ENCODE peak calls at places on chromosome 14, in six cellular contexts. M, X, N, B, H and Q are unnamed samples.

GRCh38 chr14:61233436-61233956 is 47.6 kb downstream of the TMEM30B start:
- DNase-seq in M (no peak), X (no peak), N (no peak), B (no peak), H (no peak), Q (no peak)

GRCh38 chr14:91693342-91693741 is 38.5 kb downstream of the CATSPERB start:
- DNase-seq in M (no peak), X (no peak), N (peak), B (no peak), H (peak), Q (no peak)

GRCh38 chr14:51806624-51807023 is 53.8 kb upstream of the GNG2 start:
- DNase-seq in M (no peak), X (no peak), N (no peak), B (no peak), H (no peak), Q (no peak)

GRCh38 chr14:103483600-103483999 is 39.0 kb downstream of the CKB start:
- DNase-seq in M (no peak), X (no peak), N (peak), B (no peak), H (peak), Q (no peak)

GRCh38 chr14:60946773-60947172 is 34.1 kb downstream of the TRMT5 start:
- DNase-seq in M (no peak), X (no peak), N (no peak), B (no peak), H (no peak), Q (no peak)

GRCh38 chr14:65832431-65833253 is 420.1 kb downstream of the FUT8 start:
- DNase-seq in M (no peak), X (no peak), N (no peak), B (peak), H (no peak), Q (no peak)

GRCh38 chr14:90509403-90509802 is 112.6 kb downstream of the CALM1 start:
- DNase-seq in M (no peak), X (no peak), N (no peak), B (no peak), H (no peak), Q (no peak)

GRCh38 chr14:51185180-51185579 is 54.9 kb upstream of the TMX1 start:
- DNase-seq in M (no peak), X (no peak), N (no peak), B (no peak), H (no peak), Q (no peak)

GRCh38 chr14:100580316-100581227 is 6.6 kb downstream of the BEGAIN start:
- DNase-seq in M (no peak), X (no peak), N (no peak), B (no peak), H (no peak), Q (no peak)

GRCh38 chr14:78617735-78618134 is 447.6 kb downstream of the NRXN3 start:
- DNase-seq in M (no peak), X (no peak), N (no peak), B (no peak), H (no peak), Q (no peak)

GRCh38 chr14:63852271-63852816 is 460 bp upstream of the SYNE2 start:
- DNase-seq in M (no peak), X (no peak), N (peak), B (no peak), H (no peak), Q (no peak)

GRCh38 chr14:32430326-32430725 is 101.2 kb downstream of the AKAP6 start:
- DNase-seq in M (no peak), X (no peak), N (peak), B (no peak), H (no peak), Q (no peak)

GRCh38 chr14:90235179-90235976 is 21.0 kb upstream of the PSMC1 start:
- DNase-seq in M (no peak), X (peak), N (peak), B (peak), H (no peak), Q (peak)

GRCh38 chr14:94936411-94936892 is 166.5 kb upstream of the GSC start:
- DNase-seq in M (no peak), X (peak), N (no peak), B (peak), H (peak), Q (no peak)

GRCh38 chr14:95163666-95164065 is 6.3 kb upstream of the DICER1 start:
- DNase-seq in M (no peak), X (no peak), N (no peak), B (no peak), H (no peak), Q (no peak)

GRCh38 chr14:89015016-89015415 is 190.6 kb downstream of the TTC8 start:
- DNase-seq in M (no peak), X (no peak), N (no peak), B (no peak), H (no peak), Q (no peak)

GRCh38 chr14:31582286-31582691 is 21.1 kb downstream of the NUBPL start:
- DNase-seq in M (no peak), X (no peak), N (no peak), B (peak), H (no peak), Q (no peak)

GRCh38 chr14:63682727-63683593 is 41.3 kb upstream of the WDR89 start:
- DNase-seq in M (no peak), X (no peak), N (no peak), B (no peak), H (no peak), Q (no peak)

GRCh38 chr14:103281496-103282231 is 52.4 kb upstream of the EIF5 start:
- DNase-seq in M (no peak), X (peak), N (peak), B (no peak), H (peak), Q (no peak)

GRCh38 chr14:99274346-99275221 is 2.6 kb upstream of the BCL11B start:
- DNase-seq in M (no peak), X (peak), N (peak), B (peak), H (peak), Q (no peak)

GRCh38 chr14:72024043-72024407 is 91.8 kb downstream of the RGS6 start:
- DNase-seq in M (peak), X (no peak), N (peak), B (peak), H (no peak), Q (peak)

GRCh38 chr14:94655169-94655710 is 43.0 kb downstream of the SERPINA3 start:
- DNase-seq in M (no peak), X (no peak), N (no peak), B (no peak), H (peak), Q (no peak)

GRCh38 chr14:54593860-54594259 is 26.9 kb downstream of the SAMD4A start:
- DNase-seq in M (no peak), X (no peak), N (peak), B (no peak), H (no peak), Q (no peak)

GRCh38 chr14:95156153-95156764 is 1.1 kb downstream of the DICER1 start:
- DNase-seq in M (no peak), X (no peak), N (peak), B (no peak), H (no peak), Q (no peak)

GRCh38 chr14:104795468-104795780 is at the start of gene AKT1:
- DNase-seq in M (no peak), X (no peak), N (no peak), B (no peak), H (no peak), Q (no peak)

GRCh38 chr14:104793703-104793959 is 1.9 kb downstream of the AKT1 start:
- DNase-seq in M (no peak), X (no peak), N (no peak), B (no peak), H (no peak), Q (no peak)

GRCh38 chr14:104792945-104793702 is 2.4 kb downstream of the AKT1 start:
- DNase-seq in M (no peak), X (no peak), N (no peak), B (no peak), H (no peak), Q (no peak)

GRCh38 chr14:104794641-104795467 is 694 bp downstream of the AKT1 start:
- DNase-seq in M (no peak), X (no peak), N (peak), B (no peak), H (no peak), Q (no peak)

DNA sequence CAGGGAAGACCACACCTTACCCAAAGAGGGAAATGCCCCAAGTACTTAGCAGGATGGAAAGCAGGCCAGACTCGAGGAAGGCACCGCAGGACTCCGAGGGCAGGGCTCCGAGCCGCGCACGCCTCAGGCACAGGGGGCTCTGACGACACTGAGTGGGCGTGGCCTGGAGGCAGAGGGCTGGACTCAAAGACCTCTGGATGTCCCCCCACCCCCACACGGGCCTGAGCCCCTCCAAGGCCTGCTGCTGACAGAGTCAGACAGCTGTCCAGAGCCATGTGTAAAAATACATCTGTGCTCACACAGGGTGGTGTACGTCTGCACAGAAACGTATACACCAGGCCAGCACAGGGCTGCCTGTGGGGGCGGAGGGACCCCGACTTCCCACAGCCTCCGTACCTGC is 1.4 kb downstream of the AKT1 start:
- DNase-seq in M (no peak), X (no peak), N (peak), B (no peak), H (no peak), Q (no peak)
- H3K4me3 ChIP-seq in M (peak), X (peak), N (peak), B (peak), H (peak), Q (peak)

DNA sequence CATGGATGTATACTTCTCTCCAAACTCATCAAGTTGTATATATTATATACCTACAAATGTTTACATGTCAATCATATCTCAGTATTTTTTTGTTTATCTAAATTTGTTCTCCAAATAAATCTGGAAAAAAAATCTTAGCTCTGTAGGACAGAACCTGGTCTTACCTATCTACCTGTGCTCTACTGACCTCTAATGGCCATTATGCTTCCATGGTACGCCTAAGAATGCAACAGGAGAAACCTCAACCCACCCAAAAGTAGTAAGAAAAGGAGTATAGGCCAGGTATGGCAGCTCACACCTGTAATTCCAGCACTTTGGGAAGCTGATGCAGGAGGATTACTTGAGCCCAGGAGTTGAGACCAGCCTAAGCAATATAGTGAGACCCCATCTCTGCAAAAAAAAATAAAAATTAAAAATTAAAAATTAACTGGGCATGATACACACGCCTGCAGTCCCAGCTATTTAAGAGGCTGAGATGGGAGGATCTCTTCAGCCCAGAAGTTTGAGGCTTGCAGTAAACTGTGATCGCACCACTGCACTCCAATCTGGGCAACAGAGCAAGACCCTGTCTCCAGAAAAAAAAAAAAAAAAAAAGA is 8.7 kb downstream of the OR11H4 start:
- DNase-seq in M (no peak), X (no peak), N (peak), B (no peak), H (no peak), Q (no peak)
- TF ChIP-seq CTCF in M (peak), X (no peak), N (peak), B (no peak), H (no peak), Q (peak)

GRCh38 chr14:35149239-35149638 is 26.9 kb downstream of the PRORP start:
- DNase-seq in M (no peak), X (no peak), N (no peak), B (no peak), H (no peak), Q (no peak)
- H3K4me3 ChIP-seq in M (no peak), X (no peak), N (no peak), B (no peak), H (no peak), Q (no peak)

GRCh38 chr14:39015360-39015961 is 87.6 kb downstream of the SEC23A start:
- DNase-seq in M (no peak), X (no peak), N (peak), B (no peak), H (peak), Q (peak)
- TF ChIP-seq CTCF in M (peak), X (peak), N (peak), B (peak), H (peak), Q (peak)

GRCh38 chr14:68815288-68816182 is 22.7 kb upstream of the ZFP36L1 start:
- DNase-seq in M (no peak), X (no peak), N (no peak), B (peak), H (no peak), Q (no peak)
- H3K4me3 ChIP-seq in M (peak), X (no peak), N (peak), B (peak), H (peak), Q (peak)

GRCh38 chr14:22929848-22930364 is 730 bp upstream of the PRMT5 start:
- DNase-seq in M (no peak), X (no peak), N (no peak), B (no peak), H (no peak), Q (no peak)

GRCh38 chr14:22928237-22929103 is 706 bp downstream of the PRMT5 start:
- DNase-seq in M (no peak), X (no peak), N (no peak), B (peak), H (no peak), Q (no peak)

GRCh38 chr14:22926316-22926715 is 2.9 kb downstream of the PRMT5 start:
- DNase-seq in M (no peak), X (no peak), N (peak), B (no peak), H (no peak), Q (no peak)

GRCh38 chr14:22925513-22925912 is 3.7 kb downstream of the PRMT5 start:
- DNase-seq in M (no peak), X (no peak), N (no peak), B (no peak), H (no peak), Q (no peak)

DNA sequence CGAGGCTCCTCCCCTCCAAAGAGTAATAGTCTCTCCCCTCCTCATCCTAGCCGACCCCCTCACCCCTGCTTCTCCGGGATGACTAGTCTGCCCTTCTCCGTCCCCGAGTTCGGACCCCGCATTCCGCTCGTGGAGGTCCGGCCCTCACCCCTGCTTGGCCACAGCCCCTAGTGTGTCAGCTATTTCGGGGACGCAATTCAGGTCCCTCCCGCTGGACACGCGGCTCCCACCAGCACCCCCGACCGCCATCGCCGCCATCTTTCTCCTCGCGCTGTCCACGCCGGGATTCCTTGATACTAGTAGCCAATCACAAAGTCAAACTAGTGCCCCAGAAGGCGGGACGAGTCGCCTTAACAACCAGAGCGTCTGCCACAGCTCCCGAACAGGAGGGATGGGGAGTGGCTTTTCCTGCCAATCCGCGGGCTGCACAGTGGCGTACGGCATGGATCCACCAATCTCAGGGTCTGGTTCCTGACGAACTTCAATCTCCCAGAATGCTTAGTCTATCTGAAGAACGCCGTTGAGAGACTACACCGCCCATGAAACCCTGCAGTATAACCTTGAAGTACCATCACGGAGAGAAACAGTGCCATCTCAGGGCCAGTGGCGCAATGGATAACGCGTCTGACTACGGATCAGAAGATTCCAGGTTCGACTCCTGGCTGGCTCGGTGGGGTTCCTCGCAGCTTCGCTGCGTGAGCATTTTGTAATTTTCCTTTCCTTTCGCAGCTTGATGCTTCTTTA is at the start of gene PRMT5:
- DNase-seq in M (peak), X (peak), N (peak), B (peak), H (peak), Q (peak)
- TF ChIP-seq CTCF in M (no peak), X (peak), N (no peak), B (no peak), H (no peak), Q (no peak)

DNA sequence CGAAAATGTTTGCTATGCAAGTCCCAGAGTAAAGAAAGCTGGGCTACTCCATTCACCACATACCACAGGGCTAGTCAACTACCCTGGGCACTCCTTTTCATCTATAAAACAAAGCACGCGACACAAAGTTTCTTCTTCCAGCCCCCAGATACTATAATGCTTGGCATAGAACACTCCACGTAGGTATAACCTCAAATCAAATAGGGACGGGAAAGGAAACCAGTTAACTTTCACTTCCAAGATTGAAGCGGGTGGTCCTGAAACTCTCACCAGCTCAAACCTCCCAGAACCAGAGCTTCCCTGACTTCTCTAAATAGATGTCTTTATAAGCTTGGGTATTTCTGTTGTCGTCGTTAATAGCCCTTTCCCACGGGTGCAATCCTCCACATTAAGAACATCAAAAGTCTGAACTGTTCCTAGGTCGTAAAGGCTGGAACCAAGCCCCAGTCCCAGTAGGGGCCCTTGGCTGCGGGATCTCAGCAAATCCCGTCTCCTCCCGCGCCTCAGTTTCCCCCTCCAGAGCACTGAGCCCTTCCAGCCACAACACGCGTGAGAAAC is 647 bp downstream of the LGMN start:
- DNase-seq in M (no peak), X (no peak), N (no peak), B (no peak), H (no peak), Q (no peak)
- H3K4me3 ChIP-seq in M (peak), X (peak), N (peak), B (peak), H (peak), Q (peak)

GRCh38 chr14:73173092-73173735 is 36.9 kb downstream of the PSEN1 start:
- DNase-seq in M (no peak), X (no peak), N (peak), B (no peak), H (peak), Q (peak)
- TF ChIP-seq CTCF in M (peak), X (peak), N (peak), B (peak), H (peak), Q (peak)

DNA sequence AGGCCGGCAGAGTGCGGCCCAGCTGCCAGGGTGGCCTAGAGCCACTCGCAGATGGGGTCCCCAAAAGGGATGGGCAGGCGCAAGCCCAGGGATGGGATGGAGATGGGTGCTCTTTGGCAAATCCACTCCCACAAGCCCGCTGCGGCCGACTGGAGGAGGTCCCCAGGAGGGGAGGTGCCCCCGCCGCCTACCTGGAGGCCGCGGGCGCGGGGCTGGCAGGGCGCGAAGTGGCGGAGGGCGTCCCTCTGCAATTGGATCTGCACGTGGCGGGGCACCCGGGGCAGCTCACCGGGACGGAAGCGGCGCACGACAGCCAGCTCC is 730 bp downstream of the PPP1R3E start:
- DNase-seq in M (no peak), X (no peak), N (no peak), B (no peak), H (no peak), Q (no peak)
- H3K4me3 ChIP-seq in M (peak), X (peak), N (peak), B (peak), H (peak), Q (peak)

GRCh38 chr14:101827286-101827685 is 65.8 kb downstream of the PPP2R5C start:
- DNase-seq in M (no peak), X (no peak), N (no peak), B (no peak), H (no peak), Q (no peak)
- TF ChIP-seq CTCF in M (no peak), X (no peak), N (no peak), B (no peak), H (no peak), Q (no peak)